ENCODE peak calls at places on chromosome 17, in seven cellular contexts. G, W, H, R, Q, F and U are unnamed samples.

GRCh38 chr17:75288784-75289121 is 480 bp downstream of the SLC25A19 start:
- DNase-seq in F (peak; percentile 35), G (no peak), H (no peak), Q (peak; percentile 67), W (no peak), R (no peak), U (no peak)

GRCh38 chr17:178292-179065 is 3.0 kb downstream of the DOC2B start:
- DNase-seq in R (no peak), G (no peak), W (no peak), Q (no peak), H (no peak), F (no peak), U (no peak)

GRCh38 chr17:64732336-64733006 is 70.4 kb upstream of the SMURF2 start:
- DNase-seq in G (no peak), H (no peak), F (no peak), Q (no peak), W (peak; percentile 46), R (peak; percentile 82), U (peak; percentile 58)

GRCh38 chr17:2405247-2405926 is 4.5 kb upstream of the MNT start:
- DNase-seq in W (no peak), F (no peak), Q (no peak), H (no peak), R (no peak), G (peak; percentile 76), U (no peak)

GRCh38 chr17:67421869-67422273 is 44.8 kb downstream of the PITPNC1 start:
- DNase-seq in R (peak; percentile 89), W (no peak), F (peak; percentile 61), H (no peak), G (peak; percentile 94), Q (no peak), U (no peak)

GRCh38 chr17:35170968-35171771 is 23.0 kb downstream of the SLC35G3 start:
- DNase-seq in R (no peak), G (peak; percentile 52), H (no peak), Q (no peak), W (no peak), F (peak; percentile 44), U (no peak)

GRCh38 chr17:57142925-57143324 is 57.9 kb downstream of the AKAP1 start:
- DNase-seq in Q (no peak), F (no peak), H (no peak), R (no peak), G (no peak), W (no peak), U (no peak)

GRCh38 chr17:47993031-47993546 is 22.2 kb downstream of the CDK5RAP3 start:
- DNase-seq in Q (no peak), R (no peak), G (no peak), H (no peak), F (no peak), W (no peak), U (no peak)

GRCh38 chr17:78214016-78214705 is at the start of gene BIRC5:
- DNase-seq in G (peak; percentile 87), H (peak; percentile 92), W (peak; percentile 91), Q (peak; percentile 93), F (peak; percentile 91), R (peak; percentile 22), U (no peak)

GRCh38 chr17:40326014-40326831 is 17.2 kb downstream of the RARA start:
- DNase-seq in F (peak; percentile 66), G (no peak), H (no peak), W (peak; percentile 22), Q (no peak), R (no peak), U (no peak)

GRCh38 chr17:5780476-5780875 is 196.2 kb upstream of the NLRP1 start:
- DNase-seq in F (no peak), Q (no peak), W (no peak), G (no peak), R (peak; percentile 59), H (no peak), U (no peak)

GRCh38 chr17:74552037-74552436 is 6.1 kb upstream of the CD300C start:
- DNase-seq in W (no peak), F (no peak), Q (no peak), G (no peak), H (no peak), R (no peak), U (no peak)

GRCh38 chr17:78108726-78109488 is 19.6 kb downstream of the TMC6 start:
- DNase-seq in R (no peak), G (no peak), H (no peak), F (no peak), W (peak; percentile 23), Q (no peak), U (no peak)